ENCODE peak calls at places on chromosomes 13 and 19, in nine cellular contexts. I is OCI-LY7, J is stomach, H is tibial nerve, B is mucosa of descending colon, T is spleen, E is BE2C, Z is transverse colon, X is body of pancreas. K is an unnamed sample.

GRCh38 chr19:35549174-35549788 is 3.9 kb downstream of the TMEM147 start:
- DNase-seq in I (peak; percentile 82), J (peak; percentile 63), H (no peak), B (peak; percentile 51), T (no peak), E (peak; percentile 73), Z (peak; percentile 56), X (peak; percentile 78), K (peak; percentile 66)

GRCh38 chr19:38263696-38264485 is 482 bp upstream of the SPINT2 start:
- DNase-seq in I (peak; percentile 73), J (peak; percentile 98), H (no peak), B (peak; percentile 94), T (no peak), E (no peak), Z (peak; percentile 96), X (peak; percentile 98), K (peak; percentile 98)

GRCh38 chr13:60094385-60095088 is 69.2 kb downstream of the DIAPH3 start:
- DNase-seq in I (no peak), J (no peak), H (no peak), B (no peak), T (no peak), E (no peak), Z (no peak), X (no peak), K (no peak)

GRCh38 chr19:18000981-18001836 is 6.8 kb upstream of the ARRDC2 start:
- DNase-seq in I (peak; percentile 89), J (peak; percentile 94), H (peak; percentile 85), B (peak; percentile 96), T (peak; percentile 99), E (peak; percentile 68), Z (peak; percentile 95), X (peak; percentile 85), K (peak; percentile 75)

GRCh38 chr13:114109646-114110045 is 22.8 kb downstream of the RASA3 start:
- DNase-seq in I (no peak), J (no peak), H (peak; percentile 35), B (no peak), T (peak; percentile 84), E (peak; percentile 72), Z (peak; percentile 32), X (no peak), K (peak; percentile 22)

GRCh38 chr19:11736696-11737095 is 2.0 kb downstream of the ZNF823 start:
- DNase-seq in I (peak; percentile 23), J (no peak), H (no peak), B (peak; percentile 22), T (no peak), E (peak; percentile 49), Z (peak; percentile 19), X (no peak), K (no peak)

GRCh38 chr19:39926170-39926755 is 8.2 kb downstream of the FCGBP start:
- DNase-seq in I (no peak), J (peak; percentile 8), H (no peak), B (no peak), T (no peak), E (no peak), Z (no peak), X (no peak), K (no peak)

GRCh38 chr13:94999871-95000270 is 287.5 kb upstream of the SOX21 start:
- DNase-seq in I (no peak), J (no peak), H (no peak), B (no peak), T (no peak), E (no peak), Z (no peak), X (no peak), K (no peak)

GRCh38 chr19:33368074-33368864 is 5.2 kb upstream of the CEBPG start:
- DNase-seq in I (no peak), J (no peak), H (no peak), B (no peak), T (no peak), E (no peak), Z (no peak), X (no peak), K (no peak)

GRCh38 chr13:95168191-95168590 is 133.1 kb downstream of the ABCC4 start:
- DNase-seq in I (no peak), J (no peak), H (no peak), B (no peak), T (no peak), E (no peak), Z (no peak), X (no peak), K (no peak)

GRCh38 chr13:106471957-106472543 is 63.4 kb downstream of the EFNB2 start:
- DNase-seq in I (no peak), J (peak; percentile 68), H (no peak), B (peak; percentile 68), T (no peak), E (peak; percentile 79), Z (peak; percentile 73), X (no peak), K (peak; percentile 93)

GRCh38 chr19:42420055-42420544 is 7.1 kb downstream of the LIPE start:
- DNase-seq in I (peak; percentile 86), J (peak; percentile 48), H (no peak), B (peak; percentile 78), T (peak; percentile 87), E (no peak), Z (peak; percentile 64), X (peak; percentile 53), K (peak; percentile 81)

GRCh38 chr13:79547211-79547610 is 66.3 kb downstream of the NDFIP2 start:
- DNase-seq in I (no peak), J (no peak), H (no peak), B (no peak), T (no peak), E (no peak), Z (no peak), X (no peak), K (no peak)

GRCh38 chr13:79538757-79539156 is 57.8 kb downstream of the NDFIP2 start:
- DNase-seq in I (no peak), J (no peak), H (no peak), B (no peak), T (no peak), E (no peak), Z (no peak), X (no peak), K (no peak)

GRCh38 chr13:79543883-79544282 is 62.9 kb downstream of the NDFIP2 start:
- DNase-seq in I (no peak), J (no peak), H (no peak), B (no peak), T (no peak), E (no peak), Z (no peak), X (no peak), K (no peak)

GRCh38 chr13:79540504-79540903 is 59.5 kb downstream of the NDFIP2 start:
- DNase-seq in I (no peak), J (no peak), H (no peak), B (no peak), T (no peak), E (no peak), Z (no peak), X (no peak), K (no peak)

GRCh38 chr13:79541426-79542049 is 60.6 kb downstream of the NDFIP2 start:
- DNase-seq in I (peak; percentile 61), J (no peak), H (no peak), B (peak; percentile 42), T (no peak), E (no peak), Z (no peak), X (no peak), K (peak; percentile 63)
- TF ChIP-seq CTCF in I (peak; percentile 95), J (peak; percentile 72), H (peak; percentile 83), B (peak; percentile 62), T (peak; percentile 64), E (peak; percentile 68), Z (peak; percentile 89), X (peak; percentile 59), K (peak; percentile 84)

GRCh38 chr13:21053231-21053630 is 8.2 kb downstream of the LATS2 start:
- DNase-seq in I (no peak), J (no peak), H (no peak), B (no peak), T (no peak), E (no peak), Z (no peak), X (no peak), K (no peak)

GRCh38 chr13:21048901-21049655 is 12.3 kb downstream of the LATS2 start:
- DNase-seq in I (no peak), J (no peak), H (no peak), B (no peak), T (no peak), E (no peak), Z (no peak), X (no peak), K (no peak)

GRCh38 chr13:21047591-21048282 is 13.6 kb downstream of the LATS2 start:
- DNase-seq in I (no peak), J (no peak), H (no peak), B (no peak), T (no peak), E (no peak), Z (no peak), X (no peak), K (no peak)

GRCh38 chr13:21051675-21052074 is 9.7 kb downstream of the LATS2 start:
- DNase-seq in I (no peak), J (no peak), H (no peak), B (no peak), T (no peak), E (no peak), Z (no peak), X (no peak), K (no peak)

DNA sequence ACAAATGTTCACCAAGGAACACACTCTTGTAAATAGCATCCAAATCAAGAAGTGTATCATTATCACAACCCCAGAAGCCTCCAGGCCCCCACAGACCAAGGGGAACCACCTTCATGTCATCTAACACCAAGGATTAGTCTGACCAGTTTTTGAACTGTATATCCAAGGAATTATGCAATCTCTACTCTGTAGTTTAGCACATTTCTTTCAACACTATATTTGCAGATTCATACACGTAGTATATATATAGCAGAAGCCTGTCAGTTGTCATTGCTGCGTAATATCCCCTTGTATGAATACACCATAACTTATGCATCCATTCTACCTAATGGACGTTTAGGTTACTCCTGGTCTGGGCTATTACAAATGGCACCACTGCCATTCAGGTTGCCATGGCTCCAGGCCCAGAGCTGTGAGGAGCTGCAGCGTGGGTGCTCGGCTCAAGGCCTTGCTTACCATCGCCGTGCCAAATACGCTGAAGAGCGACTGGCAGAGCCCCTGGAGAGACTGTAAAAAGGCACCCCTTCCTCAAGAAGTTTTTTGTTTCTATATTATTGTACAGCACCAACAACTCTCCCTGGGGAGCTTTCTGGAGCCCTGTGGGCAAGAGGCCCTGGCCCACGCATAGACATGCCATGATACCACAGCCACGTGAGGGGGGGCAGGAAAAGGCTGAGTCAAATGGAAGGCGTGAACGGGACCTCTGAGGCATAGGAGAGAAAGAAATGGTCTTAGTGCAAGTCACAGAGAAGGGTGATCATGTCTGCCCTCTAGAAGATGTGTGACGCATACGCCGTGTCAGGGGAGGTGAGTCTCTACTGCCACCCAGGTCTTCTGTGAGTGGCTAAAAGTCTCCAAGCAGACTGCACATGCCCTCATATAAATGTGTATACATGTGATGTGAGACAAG is 10.8 kb downstream of the LATS2 start:
- DNase-seq in I (no peak), J (no peak), H (no peak), B (no peak), T (no peak), E (no peak), Z (no peak), X (no peak), K (no peak)
- H3K4me1 ChIP-seq in I (no peaks in the 10 kb centered on the region), J (peaks cover 10% of the 10 kb centered on the region), H (peaks cover 93% of the 10 kb centered on the region), B (no peaks in the 10 kb centered on the region), T (peaks cover 20% of the 10 kb centered on the region), E (no peaks in the 10 kb centered on the region), Z (peaks cover 3% of the 10 kb centered on the region), X (peaks cover 9% of the 10 kb centered on the region), K (peaks cover 18% of the 10 kb centered on the region)

GRCh38 chr13:20721454-20722357 is 18.2 kb downstream of the IL17D start:
- DNase-seq in I (no peak), J (peak; percentile 56), H (no peak), B (peak; percentile 49), T (peak; percentile 69), E (no peak), Z (peak; percentile 30), X (peak; percentile 57), K (no peak)
- H3K4me3 ChIP-seq in I (no peak overlapping the region), J (peak overlapping the region; percentile 19), H (peak overlapping the region; percentile 32), B (no peak overlapping the region), T (no peak overlapping the region), E (no peak overlapping the region), Z (peak overlapping the region; percentile 19), X (no peak overlapping the region), K (no peak overlapping the region)

GRCh38 chr13:110306960-110307696 is at the start of the genes COL4A1 and COL4A2:
- DNase-seq in I (no peak), J (no peak), H (peak; percentile 77), B (peak; percentile 40), T (no peak), E (no peak), Z (peak; percentile 61), X (peak; percentile 47), K (no peak)
- TF ChIP-seq CTCF in I (no peak), J (no peak), H (peak; percentile 50), B (no peak), T (no peak), E (no peak), Z (no peak), X (no peak), K (no peak)